ENCODE peak calls at places on chromosome 14, in five cellular contexts. X, L, Q, S and W are unnamed samples.

GRCh38 chr14:93549578-93549977 is 118.8 kb downstream of the UNC79 start:
- DNase-seq in X (no peak), L (no peak), Q (no peak), S (no peak), W (no peak)

GRCh38 chr14:65864993-65865392 is 452.5 kb downstream of the FUT8 start:
- DNase-seq in X (no peak), L (no peak), Q (no peak), S (no peak), W (no peak)

GRCh38 chr14:26395726-26396125 is 202.1 kb downstream of the NOVA1 start:
- DNase-seq in X (no peak), L (no peak), Q (no peak), S (no peak), W (no peak)

GRCh38 chr14:88166616-88167015 is 156.5 kb downstream of the KCNK10 start:
- DNase-seq in X (peak; percentile 61), L (no peak), Q (no peak), S (no peak), W (peak; percentile 11)

GRCh38 chr14:93949511-93950075 is 22.4 kb downstream of the FAM181A start:
- DNase-seq in X (no peak), L (no peak), Q (no peak), S (no peak), W (no peak)

GRCh38 chr14:67418368-67419174 is 6.6 kb upstream of the PLEK2 start:
- DNase-seq in X (no peak), L (no peak), Q (no peak), S (no peak), W (peak; percentile 39)

GRCh38 chr14:34336501-34336900 is 125.5 kb downstream of the SPTSSA start:
- DNase-seq in X (no peak), L (no peak), Q (no peak), S (no peak), W (no peak)

GRCh38 chr14:23432946-23433345 is 2.5 kb downstream of the MYH7 start:
- DNase-seq in X (no peak), L (peak; percentile 32), Q (no peak), S (no peak), W (no peak)

GRCh38 chr14:19947413-19948090 is 16.8 kb downstream of the OR4K1 start:
- DNase-seq in X (no peak), L (no peak), Q (no peak), S (no peak), W (no peak)

GRCh38 chr14:23478109-23478698 is 8.7 kb downstream of the NGDN start:
- DNase-seq in X (peak; percentile 40), L (no peak), Q (peak; percentile 62), S (peak; percentile 64), W (no peak)

GRCh38 chr14:69138189-69138535 is 14.8 kb downstream of the DCAF5 start:
- DNase-seq in X (peak; percentile 83), L (no peak), Q (no peak), S (no peak), W (no peak)

GRCh38 chr14:87312138-87312537 is 680.8 kb downstream of the GALC start:
- DNase-seq in X (no peak), L (no peak), Q (no peak), S (no peak), W (no peak)

GRCh38 chr14:106318700-106319099 is 792.3 kb downstream of the TMEM121 start:
- DNase-seq in X (no peak), L (no peak), Q (no peak), S (no peak), W (no peak)

GRCh38 chr14:93458234-93458633 is 27.5 kb downstream of the UNC79 start:
- DNase-seq in X (no peak), L (no peak), Q (no peak), S (no peak), W (no peak)

GRCh38 chr14:81565441-81566290 is 32.0 kb upstream of the SEL1L start:
- DNase-seq in X (no peak), L (no peak), Q (no peak), S (no peak), W (no peak)

GRCh38 chr14:99127651-99128167 is 144.3 kb downstream of the BCL11B start:
- DNase-seq in X (peak; percentile 73), L (no peak), Q (no peak), S (no peak), W (no peak)

GRCh38 chr14:59507063-59507751 is 22.9 kb downstream of the JKAMP start:
- DNase-seq in X (peak; percentile 10), L (no peak), Q (no peak), S (no peak), W (peak; percentile 17)

GRCh38 chr14:54462048-54462447 is 20.9 kb upstream of the CNIH1 start:
- DNase-seq in X (peak; percentile 10), L (no peak), Q (no peak), S (no peak), W (no peak)

GRCh38 chr14:68564236-68564825 is 228.5 kb downstream of the ZFP36L1 start:
- DNase-seq in X (no peak), L (no peak), Q (peak; percentile 64), S (no peak), W (no peak)

GRCh38 chr14:50383618-50384225 is 13.0 kb downstream of the CDKL1 start:
- DNase-seq in X (no peak), L (no peak), Q (no peak), S (no peak), W (no peak)

GRCh38 chr14:105364100-105364708 is 34.1 kb upstream of the TEX22 start:
- DNase-seq in X (peak; percentile 61), L (no peak), Q (no peak), S (no peak), W (peak; percentile 56)

GRCh38 chr14:77325746-77326094 is 4.9 kb downstream of the GSTZ1 start:
- DNase-seq in X (no peak), L (no peak), Q (no peak), S (no peak), W (no peak)

GRCh38 chr14:106738075-106738474 is 1211.7 kb downstream of the TMEM121 start:
- DNase-seq in X (no peak), L (no peak), Q (no peak), S (no peak), W (no peak)

GRCh38 chr14:77641534-77642341 is 25.3 kb upstream of the SPTLC2 start:
- DNase-seq in X (peak; percentile 18), L (peak; percentile 92), Q (peak; percentile 86), S (peak; percentile 85), W (peak; percentile 43)

GRCh38 chr14:30621354-30621953 is 665 bp upstream of the SCFD1 start:
- DNase-seq in X (no peak), L (peak; percentile 77), Q (no peak), S (peak; percentile 35), W (no peak)

GRCh38 chr14:36660736-36661505 is 739 bp upstream of the PAX9 start:
- DNase-seq in X (no peak), L (no peak), Q (no peak), S (peak; percentile 55), W (no peak)

GRCh38 chr14:82621881-82622450 is 1088.3 kb upstream of the SEL1L start:
- DNase-seq in X (no peak), L (no peak), Q (no peak), S (no peak), W (no peak)

GRCh38 chr14:102262894-102263462 is 42.0 kb downstream of the MOK start:
- DNase-seq in X (peak; percentile 66), L (no peak), Q (no peak), S (no peak), W (no peak)

GRCh38 chr14:99808133-99808505 is 14.9 kb downstream of the EML1 start:
- DNase-seq in X (no peak), L (no peak), Q (no peak), S (no peak), W (no peak)

GRCh38 chr14:58765375-58765774 is 127.6 kb downstream of the DACT1 start:
- DNase-seq in X (no peak), L (no peak), Q (no peak), S (no peak), W (no peak)

GRCh38 chr14:24960816-24961215 is 89.1 kb downstream of the STXBP6 start:
- DNase-seq in X (peak; percentile 39), L (no peak), Q (no peak), S (no peak), W (no peak)

GRCh38 chr14:74516451-74517155 is 23.0 kb downstream of the ISCA2 start:
- DNase-seq in X (no peak), L (peak; percentile 75), Q (peak; percentile 55), S (peak; percentile 44), W (peak; percentile 44)

GRCh38 chr14:68964300-68965093 is 14.6 kb downstream of the ACTN1 start:
- DNase-seq in X (no peak), L (peak; percentile 42), Q (no peak), S (no peak), W (no peak)

GRCh38 chr14:50961606-50962259 is 17.4 kb upstream of the PYGL start:
- DNase-seq in X (peak; percentile 95), L (no peak), Q (no peak), S (no peak), W (no peak)

GRCh38 chr14:100903672-100904185 is at the start of gene RTL1:
- DNase-seq in X (no peak), L (peak; percentile 24), Q (peak; percentile 33), S (no peak), W (no peak)

GRCh38 chr14:100906420-100906819 is 2.9 kb upstream of the RTL1 start:
- DNase-seq in X (no peak), L (no peak), Q (peak; percentile 39), S (no peak), W (no peak)

GRCh38 chr14:100907240-100907639 is 3.7 kb upstream of the RTL1 start:
- DNase-seq in X (peak; percentile 25), L (no peak), Q (no peak), S (no peak), W (no peak)

GRCh38 chr14:100904307-100905019 is 941 bp upstream of the RTL1 start:
- DNase-seq in X (no peak), L (no peak), Q (peak; percentile 71), S (no peak), W (peak; percentile 24)

GRCh38 chr14:100905166-100905565 is 1.6 kb upstream of the RTL1 start:
- DNase-seq in X (no peak), L (no peak), Q (peak; percentile 40), S (no peak), W (no peak)
- H3K4me3 ChIP-seq in X (no peak overlapping the region), L (no peak overlapping the region), Q (no peak overlapping the region), S (no peak overlapping the region), W (no peak overlapping the region)

GRCh38 chr14:28830115-28830534 is 63.5 kb downstream of the FOXG1 start:
- DNase-seq in X (no peak), L (no peak), Q (no peak), S (no peak), W (no peak)
- H3K9me3 ChIP-seq in X (no peaks in the 10 kb centered on the region), L (peaks cover 5% of the 10 kb centered on the region), Q (no peaks in the 10 kb centered on the region), S (no peaks in the 10 kb centered on the region), W (no peaks in the 10 kb centered on the region)

GRCh38 chr14:104092931-104093365 is 7.4 kb downstream of the ASPG start:
- DNase-seq in X (no peak), L (no peak), Q (no peak), S (no peak), W (no peak)
- H3K27me3 ChIP-seq in X (no peaks in the 10 kb centered on the region), L (peaks cover 11% of the 10 kb centered on the region), Q (no peaks in the 10 kb centered on the region), S (peaks cover 18% of the 10 kb centered on the region), W (no peaks in the 10 kb centered on the region)

GRCh38 chr14:61699092-61699491 is 3.8 kb downstream of the HIF1A start:
- DNase-seq in X (no peak), L (no peak), Q (no peak), S (no peak), W (no peak)

GRCh38 chr14:61695695-61696527 is 598 bp downstream of the HIF1A start:
- DNase-seq in X (peak; percentile 40), L (peak; percentile 91), Q (peak; percentile 64), S (peak; percentile 74), W (peak; percentile 53)

GRCh38 chr14:61696753-61697318 is 1.5 kb downstream of the HIF1A start:
- DNase-seq in X (no peak), L (no peak), Q (no peak), S (no peak), W (no peak)

GRCh38 chr14:61700104-61700886 is 5.0 kb downstream of the HIF1A start:
- DNase-seq in X (no peak), L (no peak), Q (no peak), S (no peak), W (no peak)

GRCh38 chr14:61698216-61698980 is 3.1 kb downstream of the HIF1A start:
- DNase-seq in X (no peak), L (no peak), Q (no peak), S (no peak), W (no peak)
- H3K4me3 ChIP-seq in X (peak overlapping the region; percentile 100), L (peak overlapping the region; percentile 80), Q (peak overlapping the region; percentile 8), S (peak overlapping the region; percentile 96), W (peak overlapping the region; percentile 92)